ENCODE peak calls at places on chromosomes 3 and 15, in six cellular contexts. V is GM12878, S is WERI-Rb-1, F is aorta, Q is endothelial cell of umbilical vein, K is transverse colon. A is an unnamed sample.

GRCh38 chr15:93037341-93038063 is 51.5 kb downstream of the RGMA start:
- DNase-seq in S (peak), V (no peak), K (no peak), Q (no peak), F (peak), A (peak)

GRCh38 chr15:93523490-93523889 is 434.5 kb upstream of the RGMA start:
- DNase-seq in F (no peak), Q (no peak), V (no peak), S (no peak), K (no peak), A (no peak)

GRCh38 chr3:186909078-186909853 is 21.1 kb upstream of the ST6GAL1 start:
- DNase-seq in F (no peak), Q (no peak), V (no peak), K (peak), S (no peak), A (no peak)

GRCh38 chr3:182258538-182259177 is 534.6 kb upstream of the ATP11B start:
- DNase-seq in K (no peak), Q (peak), S (no peak), F (no peak), V (no peak), A (peak)

GRCh38 chr15:89828324-89829145 is 13.9 kb upstream of the ANPEP start:
- DNase-seq in K (peak), V (no peak), F (no peak), S (no peak), Q (no peak), A (peak)

GRCh38 chr3:149813367-149814281 is 609 bp downstream of the RNF13 start:
- DNase-seq in F (peak), V (no peak), S (peak), K (peak), Q (peak), A (peak)

GRCh38 chr3:55664387-55664786 is 177.3 kb upstream of the WNT5A start:
- DNase-seq in K (no peak), V (no peak), Q (no peak), F (no peak), S (no peak), A (no peak)

GRCh38 chr3:146164071-146164470 is 3.1 kb upstream of the PLOD2 start:
- DNase-seq in S (no peak), K (no peak), Q (no peak), V (no peak), F (no peak), A (no peak)

GRCh38 chr3:65484964-65485363 is 553.8 kb downstream of the MAGI1 start:
- DNase-seq in Q (no peak), F (no peak), S (no peak), K (no peak), V (no peak), A (no peak)

GRCh38 chr15:81108427-81108826 is 25.6 kb upstream of the CFAP161 start:
- DNase-seq in S (peak), Q (peak), K (no peak), F (no peak), V (no peak), A (no peak)

GRCh38 chr3:20990896-20991295 is 760.1 kb downstream of the ZNF385D start:
- DNase-seq in Q (no peak), V (no peak), F (no peak), K (no peak), S (no peak), A (no peak)

GRCh38 chr15:31352911-31353811 is 26.5 kb downstream of the KLF13 start:
- DNase-seq in S (peak), K (peak), F (no peak), V (peak), Q (peak), A (peak)

GRCh38 chr15:31350771-31351170 is 24.1 kb downstream of the KLF13 start:
- DNase-seq in V (no peak), K (no peak), S (no peak), Q (no peak), F (no peak), A (no peak)

GRCh38 chr15:31353931-31354330 is 27.3 kb downstream of the KLF13 start:
- DNase-seq in S (no peak), F (no peak), Q (no peak), K (no peak), V (no peak), A (peak)

GRCh38 chr15:31349233-31350141 is 22.9 kb downstream of the KLF13 start:
- DNase-seq in S (no peak), Q (no peak), F (no peak), K (no peak), V (no peak), A (no peak)

GRCh38 chr15:31352283-31352880 is 25.7 kb downstream of the KLF13 start:
- DNase-seq in Q (no peak), K (peak), F (no peak), V (no peak), S (peak), A (no peak)
- H3K4me3 ChIP-seq in Q (no peak), K (no peak), F (no peak), V (peak), S (no peak), A (peak)

GRCh38 chr3:113157408-113157980 is 53.9 kb upstream of the BOC start:
- DNase-seq in Q (no peak), K (no peak), V (no peak), F (no peak), S (no peak), A (peak)

GRCh38 chr3:113153499-113154107 is 57.8 kb upstream of the BOC start:
- DNase-seq in V (peak), F (no peak), Q (no peak), K (no peak), S (no peak), A (peak)

GRCh38 chr3:113156816-113157333 is 54.5 kb upstream of the BOC start:
- DNase-seq in S (no peak), V (no peak), Q (no peak), K (no peak), F (no peak), A (no peak)

GRCh38 chr3:113161661-113162060 is 49.7 kb upstream of the BOC start:
- DNase-seq in S (no peak), Q (no peak), F (no peak), K (no peak), V (no peak), A (peak)

DNA sequence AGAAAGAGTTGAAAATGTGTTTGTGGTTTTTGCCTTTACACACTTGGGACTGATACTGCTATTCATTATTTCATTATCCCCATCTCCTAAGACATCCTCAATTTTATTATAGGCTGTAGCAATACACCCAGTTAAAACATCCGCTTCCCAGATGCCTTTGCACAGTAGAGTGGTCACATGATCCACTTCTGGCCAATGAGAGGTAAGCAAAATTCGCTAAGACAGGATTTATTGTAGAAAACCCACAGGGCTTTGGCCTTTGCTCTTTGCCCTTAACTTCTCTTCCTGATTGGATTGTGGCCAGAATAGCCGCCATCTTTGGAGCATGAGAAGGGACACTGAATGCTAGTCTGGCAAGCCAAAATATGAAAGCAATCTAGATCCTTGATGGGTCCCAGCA is 53.1 kb upstream of the BOC start:
- DNase-seq in S (no peak), F (no peak), Q (no peak), V (no peak), K (no peak), A (no peak)
- H3K4me3 ChIP-seq in S (no peak), F (no peak), Q (no peak), V (no peak), K (no peak), A (peak)

DNA sequence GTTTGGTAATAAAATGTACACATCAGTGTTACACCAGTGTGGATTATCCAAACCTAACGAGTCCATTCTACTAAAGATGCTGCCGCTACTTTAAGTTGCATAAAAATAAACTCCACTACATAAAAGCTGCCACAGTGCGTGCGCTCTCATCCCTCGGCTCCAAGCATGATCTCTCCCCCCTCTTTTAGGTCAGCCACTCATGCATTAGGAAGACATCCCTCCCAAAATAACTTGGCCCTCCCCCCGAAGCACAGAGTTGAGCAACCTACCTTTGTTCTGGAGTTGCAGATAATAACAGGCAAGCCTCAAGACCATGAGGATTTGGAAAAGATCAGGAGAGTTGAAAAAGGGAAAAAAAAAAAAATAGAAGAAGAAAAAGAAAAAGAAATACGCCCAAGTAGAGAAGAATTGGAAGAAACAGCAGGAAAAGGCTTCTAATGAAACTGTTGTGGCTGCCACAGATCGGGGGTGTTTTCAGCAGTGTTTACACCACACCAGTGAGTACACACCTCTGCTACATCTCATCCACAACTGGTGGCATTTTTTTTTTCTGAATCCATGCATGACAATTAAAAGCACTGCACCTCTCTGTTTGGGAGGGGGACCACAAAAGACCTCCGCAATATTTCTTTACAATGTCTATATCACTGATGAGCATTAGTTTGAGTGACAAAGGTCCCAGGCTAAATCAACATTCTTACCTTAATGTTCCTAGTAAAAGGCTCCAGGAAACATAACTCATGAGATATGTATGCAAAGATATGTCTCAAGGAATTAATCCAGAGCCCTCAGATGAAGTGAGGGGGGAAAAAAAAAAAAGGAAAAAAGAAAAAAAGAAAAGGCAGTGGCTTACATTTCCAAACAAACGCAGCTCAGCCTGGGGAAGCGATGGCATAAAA is 339.1 kb downstream of the FOXP1 start:
- DNase-seq in S (no peak), F (peak), Q (no peak), K (peak), V (no peak), A (peak)
- H3K4me3 ChIP-seq in S (no peak), F (peak), Q (no peak), K (peak), V (no peak), A (peak)

DNA sequence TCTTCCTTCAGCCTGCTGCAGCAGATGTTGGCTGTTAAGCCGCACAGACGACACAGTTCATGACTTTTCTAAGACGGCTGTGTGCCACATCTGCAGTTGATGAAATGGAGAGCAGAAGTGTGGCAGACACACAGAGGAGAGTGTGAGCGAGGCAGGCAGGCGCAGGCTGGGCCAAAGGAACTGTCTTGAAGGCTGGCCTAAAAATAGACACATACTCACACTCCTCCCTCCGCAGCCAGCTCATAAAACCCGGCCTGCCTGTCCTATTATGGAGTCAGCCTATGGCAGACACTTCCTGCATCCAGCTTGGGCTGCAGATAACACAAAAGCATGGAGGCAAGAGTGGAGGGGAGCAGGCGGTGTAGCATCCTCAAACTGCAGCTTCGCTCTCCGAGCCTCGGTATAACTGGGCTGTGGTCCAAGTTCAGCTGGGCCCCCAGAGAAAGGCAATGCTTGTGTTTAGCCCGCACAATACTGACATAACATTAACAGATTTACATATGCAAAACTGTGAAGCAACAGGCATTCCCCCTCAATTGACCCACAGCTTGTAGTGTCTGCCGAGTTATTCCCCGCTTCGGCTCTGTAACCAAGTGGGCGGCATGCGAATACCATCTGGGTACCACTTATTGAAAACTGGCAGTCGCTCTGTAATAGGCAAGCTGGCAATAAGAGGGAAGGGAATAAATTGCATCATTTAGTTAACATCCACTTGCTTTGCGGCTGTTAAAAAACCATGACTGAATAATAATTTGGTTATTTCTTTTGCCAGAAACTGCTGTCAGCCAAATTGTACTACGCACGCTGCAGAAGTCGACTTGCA is 40.8 kb downstream of the FOXP1 start:
- DNase-seq in Q (peak), K (peak), V (no peak), F (peak), S (no peak), A (peak)
- H3K4me3 ChIP-seq in Q (no peak), K (peak), V (no peak), F (peak), S (no peak), A (peak)

GRCh38 chr3:105927720-105928119 is 58.9 kb upstream of the CBLB start:
- DNase-seq in K (no peak), F (no peak), Q (no peak), S (no peak), V (no peak), A (no peak)

GRCh38 chr3:105923151-105923550 is 54.3 kb upstream of the CBLB start:
- DNase-seq in K (no peak), Q (no peak), F (no peak), V (no peak), S (no peak), A (no peak)
- H3K4me3 ChIP-seq in K (no peak), Q (no peak), F (no peak), V (no peak), S (no peak), A (no peak)

DNA sequence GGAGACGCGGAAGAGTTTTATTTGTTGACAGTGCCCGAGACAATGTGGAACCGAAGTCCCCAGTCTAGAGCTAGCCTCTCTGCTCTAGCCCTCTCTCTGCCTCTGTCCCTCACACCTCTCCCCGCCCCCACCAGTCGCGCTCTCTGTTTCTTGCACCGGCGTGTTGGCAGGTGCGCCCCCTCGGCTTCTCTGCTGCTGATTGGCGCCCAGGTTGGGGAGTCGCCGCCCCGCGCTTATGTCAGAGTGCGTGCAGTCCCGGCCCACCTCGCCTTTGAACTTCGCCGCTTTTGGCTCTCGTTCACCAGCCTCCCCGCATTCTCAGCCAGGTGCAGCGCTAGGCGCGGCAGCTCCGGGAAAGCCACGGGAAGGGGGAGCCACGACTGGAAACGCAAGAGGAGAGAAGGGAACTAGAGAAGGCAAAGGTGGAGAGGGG is at the start of gene SOX14:
- DNase-seq in V (no peak), K (peak), F (no peak), S (peak), Q (no peak), A (no peak)
- H3K4me3 ChIP-seq in V (no peak), K (peak), F (no peak), S (peak), Q (no peak), A (no peak)

GRCh38 chr3:194382892-194383223 is 13.3 kb upstream of the LRRC15 start:
- DNase-seq in F (peak), K (no peak), V (no peak), S (no peak), Q (no peak), A (no peak)

GRCh38 chr3:194380300-194380699 is 10.8 kb upstream of the LRRC15 start:
- DNase-seq in F (peak), S (no peak), V (no peak), K (no peak), Q (no peak), A (no peak)

GRCh38 chr3:194379651-194380050 is 10.1 kb upstream of the LRRC15 start:
- DNase-seq in S (no peak), F (peak), V (no peak), K (no peak), Q (no peak), A (no peak)

GRCh38 chr3:194382196-194382891 is 12.8 kb upstream of the LRRC15 start:
- DNase-seq in V (no peak), K (no peak), F (peak), S (no peak), Q (no peak), A (no peak)

GRCh38 chr3:194381460-194381875 is 11.9 kb upstream of the LRRC15 start:
- DNase-seq in K (no peak), V (no peak), S (no peak), Q (no peak), F (peak), A (no peak)
- H3K4me3 ChIP-seq in K (no peak), V (no peak), S (no peak), Q (no peak), F (no peak), A (no peak)

A was measured in adipocyte.